ENCODE peak calls at places on chromosome 1, in six cellular contexts. N, F, W, H, A and V are unnamed samples.

GRCh38 chr1:51518033-51518729 is 885 bp downstream of the EPS15 start:
- DNase-seq in N (no peak), F (peak; percentile 44), W (no peak), H (peak; percentile 14), A (peak; percentile 86), V (peak; percentile 73)

GRCh38 chr1:73901656-73902276 is 296.2 kb downstream of the LRRIQ3 start:
- DNase-seq in N (no peak), F (no peak), W (no peak), H (no peak), A (no peak), V (no peak)

GRCh38 chr1:58158465-58159423 is 387.8 kb downstream of the OMA1 start:
- DNase-seq in N (no peak), F (no peak), W (no peak), H (no peak), A (no peak), V (no peak)

GRCh38 chr1:234776256-234776874 is 166.4 kb upstream of the IRF2BP2 start:
- DNase-seq in N (no peak), F (no peak), W (no peak), H (no peak), A (no peak), V (no peak)

GRCh38 chr1:11692899-11693590 is 1.5 kb downstream of the DRAXIN start:
- DNase-seq in N (peak; percentile 82), F (peak; percentile 20), W (no peak), H (no peak), A (no peak), V (peak; percentile 90)

GRCh38 chr1:154809436-154810413 is 60.4 kb downstream of the KCNN3 start:
- DNase-seq in N (peak; percentile 32), F (no peak), W (no peak), H (no peak), A (peak; percentile 51), V (peak; percentile 69)

GRCh38 chr1:6801998-6802397 is 16.7 kb downstream of the CAMTA1 start:
- DNase-seq in N (peak; percentile 35), F (no peak), W (no peak), H (no peak), A (no peak), V (peak; percentile 80)

GRCh38 chr1:17287377-17287776 is 20.6 kb upstream of the PADI4 start:
- DNase-seq in N (peak; percentile 87), F (no peak), W (no peak), H (no peak), A (no peak), V (peak; percentile 70)

GRCh38 chr1:243896313-243896712 is 46.3 kb upstream of the AKT3 start:
- DNase-seq in N (no peak), F (no peak), W (no peak), H (no peak), A (no peak), V (no peak)

GRCh38 chr1:35769759-35770446 is at the start of gene CLSPN:
- DNase-seq in N (peak; percentile 92), F (peak; percentile 91), W (peak; percentile 99), H (peak; percentile 93), A (peak; percentile 98), V (peak; percentile 94)